ENCODE peak calls at places on chromosomes 16 and 17, in ten cellular contexts. F is fibroblast of lung, Y is BJ, G is keratinocyte, V is sigmoid colon, C is left ventricle myocardium inferior, X is heart right ventricle, A is MM.1S, S is endodermal cell, M is stomach. L is an unnamed sample. For H3K36me3, the result is how much of the 10 kb centered on the place peaks cover.

GRCh38 chr17:27244481-27245223 is 49.3 kb upstream of the WSB1 start:
- DNase-seq in S (peak), C (peak), G (peak), A (no peak), F (peak), Y (peak), M (no peak), V (peak), X (peak), L (no peak)

GRCh38 chr17:28727727-28728363 is 743 bp upstream of the NEK8 start:
- DNase-seq in V (peak), G (no peak), C (no peak), Y (no peak), F (no peak), A (peak), S (peak), X (peak), M (peak), L (peak)

GRCh38 chr16:31439519-31439918 is 3.1 kb downstream of the ZNF843 start:
- DNase-seq in X (no peak), F (no peak), V (peak), C (no peak), G (no peak), A (no peak), S (no peak), M (no peak), Y (no peak), L (no peak)

GRCh38 chr16:85697441-85697840 is 8.7 kb upstream of the GINS2 start:
- DNase-seq in C (no peak), M (no peak), A (no peak), V (no peak), G (no peak), Y (no peak), F (no peak), X (no peak), S (no peak), L (no peak)

GRCh38 chr17:43449470-43450202 is 34.1 kb upstream of the DHX8 start:
- DNase-seq in M (peak), V (no peak), A (no peak), Y (no peak), S (no peak), X (no peak), F (peak), G (no peak), C (no peak), L (no peak)

GRCh38 chr17:45575126-45575885 is 84.8 kb upstream of the PLEKHM1 start:
- DNase-seq in G (no peak), Y (no peak), F (no peak), X (no peak), V (no peak), M (no peak), S (no peak), C (no peak), A (no peak), L (no peak)

GRCh38 chr17:12256380-12256995 is 235.8 kb downstream of the MAP2K4 start:
- DNase-seq in Y (peak), F (peak), S (no peak), C (no peak), G (no peak), M (peak), A (peak), V (peak), X (no peak), L (peak)

GRCh38 chr17:68514809-68515208 is 2.6 kb downstream of the PRKAR1A start:
- DNase-seq in S (peak), M (no peak), V (no peak), X (no peak), C (no peak), Y (no peak), A (no peak), F (peak), G (no peak), L (no peak)

GRCh38 chr17:61495161-61495857 is 43.1 kb downstream of the TBX4 start:
- DNase-seq in C (no peak), G (no peak), S (peak), A (no peak), Y (no peak), F (peak), V (no peak), M (no peak), X (no peak), L (no peak)

GRCh38 chr17:22090263-22090935 is 398.1 kb downstream of the KCNJ18 start:
- DNase-seq in A (no peak), Y (no peak), X (no peak), S (no peak), M (no peak), G (no peak), C (no peak), F (no peak), V (no peak), L (no peak)

GRCh38 chr17:32519769-32520701 is 33.2 kb downstream of the CDK5R1 start:
- DNase-seq in M (peak), A (no peak), F (no peak), Y (no peak), X (peak), G (no peak), V (peak), S (peak), C (no peak), L (peak)

GRCh38 chr16:17301593-17302135 is 169.1 kb downstream of the XYLT1 start:
- DNase-seq in A (peak), Y (no peak), C (no peak), M (peak), G (no peak), X (no peak), F (no peak), S (no peak), V (no peak), L (no peak)

GRCh38 chr17:78785011-78785662 is 3.1 kb upstream of the CYTH1 start:
- DNase-seq in F (no peak), C (no peak), V (peak), A (no peak), M (no peak), S (no peak), G (no peak), Y (no peak), X (no peak), L (peak)

GRCh38 chr17:38750312-38751121 is 2.0 kb upstream of the PSMB3 start:
- DNase-seq in V (no peak), F (no peak), X (no peak), S (peak), M (no peak), A (peak), Y (no peak), G (no peak), C (no peak), L (no peak)

GRCh38 chr17:15891348-15891747 is 53.6 kb upstream of the ADORA2B start:
- DNase-seq in Y (no peak), X (no peak), M (no peak), A (no peak), F (peak), G (no peak), V (no peak), C (no peak), S (no peak), L (no peak)

GRCh38 chr16:24789881-24790280 is 55.9 kb upstream of the SLC5A11 start:
- DNase-seq in C (no peak), Y (no peak), A (no peak), M (no peak), G (no peak), S (no peak), X (no peak), V (no peak), F (no peak), L (no peak)

GRCh38 chr17:72206376-72206775 is 85.6 kb downstream of the SOX9 start:
- DNase-seq in C (no peak), F (no peak), S (no peak), G (no peak), V (no peak), M (no peak), Y (no peak), A (no peak), X (no peak), L (no peak)

GRCh38 chr16:57771141-57771785 is 31.0 kb downstream of the KIFC3 start:
- DNase-seq in V (no peak), C (no peak), G (no peak), S (no peak), X (no peak), A (no peak), M (no peak), Y (no peak), F (no peak), L (no peak)

GRCh38 chr16:30637952-30638351 is 12.8 kb upstream of the PRR14 start:
- DNase-seq in F (peak), M (no peak), G (no peak), X (no peak), S (peak), C (no peak), A (peak), Y (no peak), V (no peak), L (peak)

GRCh38 chr16:79601092-79601977 is 798 bp upstream of the MAF start:
- DNase-seq in X (peak), F (peak), V (peak), A (peak), C (peak), S (peak), M (peak), Y (no peak), G (no peak), L (no peak)

GRCh38 chr17:80104321-80104955 is 3.1 kb downstream of the GAA start:
- DNase-seq in X (no peak), V (no peak), G (no peak), A (no peak), M (no peak), F (no peak), C (no peak), S (peak), Y (no peak), L (peak)

GRCh38 chr17:60902399-60902798 is 224.7 kb downstream of the BCAS3 start:
- DNase-seq in X (no peak), V (no peak), Y (no peak), M (no peak), S (no peak), G (no peak), A (no peak), F (peak), C (no peak), L (no peak)

GRCh38 chr17:16987830-16988601 is 16.1 kb upstream of the TNFRSF13B start:
- DNase-seq in C (peak), A (peak), M (peak), Y (peak), G (peak), S (peak), V (peak), X (peak), F (peak), L (peak)

GRCh38 chr16:81265052-81265451 is 26.6 kb downstream of the BCO1 start:
- DNase-seq in Y (no peak), V (no peak), X (no peak), F (no peak), G (no peak), S (no peak), C (no peak), M (no peak), A (no peak), L (no peak)

GRCh38 chr17:39196820-39197331 is 593 bp downstream of the CACNB1 start:
- DNase-seq in Y (no peak), G (no peak), C (no peak), M (no peak), X (peak), V (no peak), A (peak), S (peak), F (no peak), L (peak)

DNA sequence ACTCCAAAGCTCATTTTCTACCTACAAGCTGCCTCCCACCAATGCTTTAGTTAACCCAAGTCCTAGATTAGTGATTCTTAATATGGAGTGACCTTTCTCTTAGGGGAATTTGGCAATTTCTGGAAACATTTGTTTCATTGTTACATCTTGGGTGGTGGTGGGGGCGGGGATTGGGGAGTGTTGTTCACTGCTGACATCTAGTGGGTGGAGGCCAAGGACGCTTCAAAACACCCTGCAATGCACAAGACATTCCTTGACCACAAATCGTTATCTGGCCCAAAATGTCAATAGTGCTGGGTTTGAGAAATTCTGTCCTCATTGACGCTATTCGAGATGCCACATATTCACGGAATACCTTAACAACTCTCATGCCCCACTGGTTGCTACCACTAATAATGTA is 282.9 kb downstream of the RBFOX1 start:
- DNase-seq in S (no peak), A (no peak), C (no peak), X (no peak), F (no peak), G (no peak), Y (no peak), M (no peak), V (no peak), L (peak)
- TF ChIP-seq CTCF in S (peak), A (no peak), C (peak), X (peak), F (no peak), G (no peak), Y (no peak), M (no peak), V (no peak), L (peak)

DNA sequence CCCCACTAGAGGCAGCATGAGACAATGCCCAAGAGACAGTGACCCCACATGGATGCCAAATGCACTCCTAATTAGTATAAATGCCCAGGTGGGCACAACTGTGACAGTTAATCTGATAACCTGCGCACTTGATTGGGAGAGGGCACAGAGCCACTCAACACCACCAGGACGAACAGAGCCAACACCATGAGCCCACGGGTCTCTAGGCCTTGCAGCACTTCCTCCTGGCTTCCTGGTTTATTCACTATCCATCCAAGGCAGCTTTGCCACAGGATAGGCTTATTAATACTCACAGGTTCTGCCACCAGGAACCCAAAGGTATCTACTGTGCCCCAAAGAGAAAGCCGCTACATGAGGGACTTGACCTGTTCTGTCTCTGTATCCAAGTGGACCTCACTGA is 14.9 kb downstream of the AXIN2 start:
- DNase-seq in X (no peak), C (no peak), M (no peak), F (no peak), S (no peak), V (no peak), Y (no peak), A (no peak), G (no peak), L (no peak)
- H3K36me3 ChIP-seq in X (under half), C (under half), M (under half), F (under half), S (half or more), V (under half), Y (under half), A (under half), G (under half), L (under half)

GRCh38 chr16:20260215-20261009 is 66.9 kb downstream of the GP2 start:
- DNase-seq in F (no peak), A (no peak), S (peak), Y (no peak), M (no peak), V (no peak), C (no peak), X (no peak), G (no peak), L (no peak)
- TF ChIP-seq CTCF in F (no peak), A (no peak), S (peak), Y (no peak), M (no peak), V (no peak), C (no peak), X (no peak), G (no peak), L (no peak)

GRCh38 chr17:3666516-3666915 is 1.9 kb downstream of the TAX1BP3 start:
- DNase-seq in G (no peak), S (peak), Y (no peak), V (no peak), A (peak), F (no peak), X (no peak), C (no peak), M (no peak), L (no peak)
- H3K36me3 ChIP-seq in G (under half), S (under half), Y (under half), V (under half), A (under half), F (under half), X (under half), C (under half), M (under half), L (under half)